ENCODE peak calls at places on chromosomes 7 and 10, in eight cellular contexts. C is brain microvascular endothelial cell, H is body of pancreas, Q is cardiac muscle cell, T is left lung, F is left ventricle myocardium inferior, A is heart right ventricle, Z is prostate gland. P is an unnamed sample.
A peak's percentile ranks its signal among the peaks of the same experiment; 100 is the strongest.

GRCh38 chr10:17026686-17027485 is 102.7 kb downstream of the CUBN start:
- DNase-seq in C (peak; percentile 80), H (no peak), Q (no peak), T (no peak), F (no peak), A (no peak), Z (no peak), P (no peak)

GRCh38 chr7:149427096-149427680 is 33.7 kb downstream of the ZNF777 start:
- DNase-seq in C (no peak), H (no peak), Q (peak; percentile 65), T (no peak), F (no peak), A (no peak), Z (no peak), P (no peak)

GRCh38 chr10:6721480-6721879 is 141.4 kb upstream of the PRKCQ start:
- DNase-seq in C (peak; percentile 86), H (no peak), Q (no peak), T (no peak), F (peak; percentile 41), A (no peak), Z (no peak), P (no peak)

GRCh38 chr7:17236161-17236560 is 62.3 kb upstream of the AHR start:
- DNase-seq in C (no peak), H (no peak), Q (no peak), T (no peak), F (no peak), A (no peak), Z (no peak), P (no peak)

GRCh38 chr10:9056521-9056920 is 1002.0 kb downstream of the GATA3 start:
- DNase-seq in C (no peak), H (no peak), Q (no peak), T (peak; percentile 70), F (no peak), A (no peak), Z (no peak), P (no peak)

GRCh38 chr10:42419789-42420188 is 218.6 kb downstream of the ZNF33B start:
- DNase-seq in C (no peak), H (no peak), Q (no peak), T (no peak), F (no peak), A (no peak), Z (no peak), P (no peak)

GRCh38 chr10:6052247-6053221 is 9.6 kb downstream of the IL2RA start:
- DNase-seq in C (no peak), H (no peak), Q (no peak), T (no peak), F (no peak), A (no peak), Z (no peak), P (no peak)

GRCh38 chr10:70672165-70672992 is at the start of gene ADAMTS14:
- DNase-seq in C (no peak), H (no peak), Q (peak; percentile 76), T (no peak), F (peak; percentile 49), A (peak; percentile 50), Z (no peak), P (peak; percentile 91)

GRCh38 chr10:100006241-100006886 is 3.4 kb downstream of the DNMBP start:
- DNase-seq in C (peak; percentile 93), H (no peak), Q (no peak), T (no peak), F (no peak), A (no peak), Z (no peak), P (no peak)

GRCh38 chr7:16587785-16588184 is 57.8 kb downstream of the ANKMY2 start:
- DNase-seq in C (no peak), H (peak; percentile 42), Q (peak; percentile 36), T (no peak), F (no peak), A (no peak), Z (no peak), P (no peak)

GRCh38 chr7:44065431-44066110 is at the start of gene PGAM2:
- DNase-seq in C (no peak), H (no peak), Q (peak; percentile 90), T (peak; percentile 75), F (peak; percentile 87), A (peak; percentile 83), Z (no peak), P (peak; percentile 89)

GRCh38 chr10:370222-370825 is 235.1 kb downstream of the ZMYND11 start:
- DNase-seq in C (no peak), H (no peak), Q (no peak), T (no peak), F (no peak), A (no peak), Z (no peak), P (no peak)

GRCh38 chr10:124000792-124001201 is 92.6 kb downstream of the CHST15 start:
- DNase-seq in C (peak; percentile 18), H (peak; percentile 8), Q (no peak), T (no peak), F (no peak), A (no peak), Z (no peak), P (peak; percentile 26)

GRCh38 chr7:108717771-108718170 is 148.1 kb downstream of the DNAJB9 start:
- DNase-seq in C (no peak), H (no peak), Q (no peak), T (no peak), F (no peak), A (no peak), Z (no peak), P (no peak)

GRCh38 chr10:14048930-14049613 is 281.7 kb downstream of the FRMD4A start:
- DNase-seq in C (no peak), H (no peak), Q (no peak), T (no peak), F (no peak), A (no peak), Z (no peak), P (no peak)

GRCh38 chr7:107277331-107277730 is 108.5 kb downstream of the HBP1 start:
- DNase-seq in C (no peak), H (no peak), Q (no peak), T (no peak), F (no peak), A (no peak), Z (no peak), P (no peak)

GRCh38 chr10:154348-154747 is 19.1 kb downstream of the ZMYND11 start:
- DNase-seq in C (peak; percentile 84), H (no peak), Q (no peak), T (no peak), F (no peak), A (no peak), Z (no peak), P (no peak)

GRCh38 chr10:11017575-11018425 is at the start of gene CELF2:
- DNase-seq in C (no peak), H (peak; percentile 55), Q (peak; percentile 91), T (peak; percentile 91), F (peak; percentile 75), A (peak; percentile 77), Z (peak; percentile 45), P (peak; percentile 92)

GRCh38 chr7:95011156-95011928 is 103.9 kb downstream of the PPP1R9A start:
- DNase-seq in C (peak; percentile 69), H (no peak), Q (no peak), T (no peak), F (no peak), A (no peak), Z (no peak), P (no peak)

GRCh38 chr7:40156988-40157387 is 22.2 kb downstream of the SUGCT start:
- DNase-seq in C (no peak), H (no peak), Q (no peak), T (no peak), F (no peak), A (no peak), Z (peak; percentile 11), P (no peak)

GRCh38 chr10:44334621-44335184 is 50.2 kb downstream of the CXCL12 start:
- DNase-seq in C (peak; percentile 67), H (no peak), Q (no peak), T (no peak), F (no peak), A (no peak), Z (no peak), P (no peak)

GRCh38 chr10:77602231-77602912 is 35.2 kb downstream of the KCNMA1 start:
- DNase-seq in C (no peak), H (no peak), Q (no peak), T (no peak), F (no peak), A (no peak), Z (no peak), P (no peak)

GRCh38 chr10:31912898-31913847 is 15.5 kb downstream of the ARHGAP12 start:
- DNase-seq in C (no peak), H (no peak), Q (no peak), T (no peak), F (no peak), A (no peak), Z (no peak), P (no peak)

GRCh38 chr7:143492043-143492471 is 14.4 kb downstream of the TAS2R41 start:
- DNase-seq in C (peak; percentile 79), H (no peak), Q (no peak), T (no peak), F (no peak), A (no peak), Z (no peak), P (no peak)

GRCh38 chr10:68870545-68871104 is 30.5 kb upstream of the DDX50 start:
- DNase-seq in C (no peak), H (no peak), Q (no peak), T (no peak), F (no peak), A (no peak), Z (no peak), P (no peak)

DNA sequence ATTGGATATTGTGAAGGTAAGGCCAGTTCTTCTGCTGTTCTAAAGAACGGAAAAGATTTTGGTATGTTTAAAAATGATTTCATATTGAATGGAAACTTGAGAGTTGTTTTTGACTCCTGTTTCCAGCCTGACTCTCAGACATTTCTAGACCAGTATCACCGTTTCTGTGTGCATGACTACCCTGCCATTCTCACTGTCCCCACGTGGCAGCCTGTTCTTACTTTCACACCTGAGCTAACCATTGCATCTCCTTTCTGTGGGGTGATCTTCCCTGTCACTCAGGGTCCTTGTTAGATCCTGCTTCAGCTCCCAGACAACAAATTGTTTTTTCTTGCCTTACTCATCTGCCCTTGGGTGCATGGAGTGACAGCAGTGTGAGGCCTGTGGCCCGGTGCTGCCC is 38.9 kb downstream of the GLRX3 start:
- DNase-seq in C (no peak), H (no peak), Q (no peak), T (no peak), F (no peak), A (no peak), Z (no peak), P (no peak)
- H3K36me3 ChIP-seq in C (peaks cover 10% of the 10 kb centered on the region), H (peaks cover 11% of the 10 kb centered on the region), Q (peaks cover 19% of the 10 kb centered on the region), T (no peaks in the 10 kb centered on the region), F (peaks cover 55% of the 10 kb centered on the region), A (no peaks in the 10 kb centered on the region), Z (no peaks in the 10 kb centered on the region), P (peaks cover 9% of the 10 kb centered on the region)

GRCh38 chr10:67280405-67280804 is 354.6 kb downstream of the LRRTM3 start:
- DNase-seq in C (no peak), H (no peak), Q (no peak), T (no peak), F (no peak), A (no peak), Z (no peak), P (no peak)
- H3K27me3 ChIP-seq in C (no peaks in the 10 kb centered on the region), H (no peaks in the 10 kb centered on the region), Q (no peaks in the 10 kb centered on the region), T (no peaks in the 10 kb centered on the region), F (no peaks in the 10 kb centered on the region), A (no peaks in the 10 kb centered on the region), Z (no peaks in the 10 kb centered on the region), P (no peaks in the 10 kb centered on the region)

GRCh38 chr7:22582860-22583640 is 83.1 kb upstream of the STEAP1B start:
- DNase-seq in C (peak; percentile 64), H (peak; percentile 50), Q (peak; percentile 18), T (no peak), F (no peak), A (no peak), Z (peak; percentile 53), P (peak; percentile 6)
- H3K36me3 ChIP-seq in C (no peaks in the 10 kb centered on the region), H (no peaks in the 10 kb centered on the region), Q (no peaks in the 10 kb centered on the region), T (no peaks in the 10 kb centered on the region), F (no peaks in the 10 kb centered on the region), A (no peaks in the 10 kb centered on the region), Z (no peaks in the 10 kb centered on the region), P (no peaks in the 10 kb centered on the region)

GRCh38 chr7:100731937-100732636 is 1.3 kb upstream of the ZAN start:
- DNase-seq in C (no peak), H (no peak), Q (no peak), T (peak; percentile 15), F (no peak), A (no peak), Z (no peak), P (no peak)
- H3K27me3 ChIP-seq in C (no peaks in the 10 kb centered on the region), H (no peaks in the 10 kb centered on the region), Q (peaks cover 7% of the 10 kb centered on the region), T (peaks cover 40% of the 10 kb centered on the region), F (peaks cover 81% of the 10 kb centered on the region), A (peaks cover 3% of the 10 kb centered on the region), Z (no peaks in the 10 kb centered on the region), P (no peaks in the 10 kb centered on the region)

P was measured in H7.